ENCODE peak calls at places on chromosome 16, in six cellular contexts. P, B, G, R, Y and C are unnamed samples.
A peak's percentile ranks its signal among the peaks of the same experiment; 100 is the strongest.

GRCh38 chr16:48164907-48165715 is 9.3 kb upstream of the ABCC12 start:
- DNase-seq in P (peak; percentile 29), B (peak; percentile 59), G (peak; percentile 65), R (peak; percentile 74), Y (peak; percentile 77), C (peak; percentile 70)

GRCh38 chr16:14202697-14203096 is 131.6 kb downstream of the MRTFB start:
- DNase-seq in P (no peak), B (peak; percentile 10), G (no peak), R (no peak), Y (no peak), C (no peak)

GRCh38 chr16:79943738-79944137 is 343.2 kb upstream of the MAF start:
- DNase-seq in P (no peak), B (no peak), G (no peak), R (no peak), Y (no peak), C (no peak)

GRCh38 chr16:27638833-27639587 is 89.1 kb downstream of the KATNIP start:
- DNase-seq in P (no peak), B (no peak), G (no peak), R (no peak), Y (peak; percentile 37), C (no peak)

GRCh38 chr16:72066747-72067146 is 3.7 kb downstream of the HPR start:
- DNase-seq in P (no peak), B (peak; percentile 13), G (peak; percentile 64), R (no peak), Y (no peak), C (peak; percentile 37)

GRCh38 chr16:4733747-4734062 is 366 bp downstream of the ANKS3 start:
- DNase-seq in P (no peak), B (no peak), G (no peak), R (no peak), Y (no peak), C (no peak)

GRCh38 chr16:81096715-81097208 is 567 bp upstream of the GCSH start:
- DNase-seq in P (peak; percentile 21), B (no peak), G (no peak), R (peak; percentile 22), Y (no peak), C (peak; percentile 13)

GRCh38 chr16:57801856-57802634 is at the start of gene KIFC3:
- DNase-seq in P (peak; percentile 88), B (no peak), G (peak; percentile 72), R (peak; percentile 83), Y (peak; percentile 74), C (peak; percentile 86)

GRCh38 chr16:4888428-4889135 is 41.3 kb downstream of the UBN1 start:
- DNase-seq in P (no peak), B (no peak), G (no peak), R (no peak), Y (no peak), C (no peak)

GRCh38 chr16:46862555-46863447 is 21.4 kb upstream of the GPT2 start:
- DNase-seq in P (no peak), B (no peak), G (peak; percentile 37), R (no peak), Y (no peak), C (no peak)

GRCh38 chr16:14409563-14409962 is 220.5 kb downstream of the PARN start:
- DNase-seq in P (peak; percentile 25), B (no peak), G (peak; percentile 91), R (no peak), Y (peak; percentile 47), C (peak; percentile 52)

GRCh38 chr16:65120811-65121721 is 797 bp downstream of the CDH11 start:
- DNase-seq in P (peak; percentile 51), B (no peak), G (peak; percentile 37), R (no peak), Y (no peak), C (peak; percentile 11)

GRCh38 chr16:58384437-58385055 is 7.7 kb upstream of the GINS3 start:
- DNase-seq in P (no peak), B (no peak), G (no peak), R (no peak), Y (no peak), C (no peak)

GRCh38 chr16:54955757-54956156 is 25.1 kb downstream of the IRX5 start:
- DNase-seq in P (no peak), B (no peak), G (no peak), R (no peak), Y (no peak), C (no peak)

GRCh38 chr16:24626251-24626650 is 86.9 kb downstream of the RBBP6 start:
- DNase-seq in P (no peak), B (no peak), G (peak; percentile 67), R (no peak), Y (no peak), C (no peak)

GRCh38 chr16:67105881-67106280 is 3.9 kb upstream of the PHAF1 start:
- DNase-seq in P (no peak), B (no peak), G (no peak), R (no peak), Y (no peak), C (no peak)

GRCh38 chr16:22668318-22668717 is 145.6 kb upstream of the HS3ST2 start:
- DNase-seq in P (no peak), B (no peak), G (no peak), R (no peak), Y (no peak), C (no peak)

GRCh38 chr16:27174007-27174406 is 29.3 kb upstream of the KDM8 start:
- DNase-seq in P (no peak), B (no peak), G (no peak), R (no peak), Y (peak; percentile 27), C (no peak)

GRCh38 chr16:81586421-81586820 is 141.8 kb downstream of the CMIP start:
- DNase-seq in P (no peak), B (peak; percentile 74), G (peak; percentile 33), R (no peak), Y (no peak), C (no peak)

GRCh38 chr16:57675752-57676623 is 7.9 kb downstream of the ADGRG3 start:
- DNase-seq in P (no peak), B (no peak), G (no peak), R (no peak), Y (no peak), C (no peak)

GRCh38 chr16:11848842-11849241 is 2.5 kb downstream of the RSL1D1 start:
- DNase-seq in P (no peak), B (no peak), G (peak; percentile 77), R (no peak), Y (no peak), C (no peak)

GRCh38 chr16:89330177-89330856 is 112.8 kb downstream of the ZNF778 start:
- DNase-seq in P (no peak), B (peak; percentile 92), G (peak; percentile 52), R (peak; percentile 61), Y (no peak), C (no peak)

GRCh38 chr16:83397601-83398000 is 410.2 kb upstream of the HSBP1 start:
- DNase-seq in P (no peak), B (no peak), G (no peak), R (no peak), Y (no peak), C (no peak)

GRCh38 chr16:53069772-53070171 is 15.0 kb downstream of the CHD9 start:
- DNase-seq in P (no peak), B (no peak), G (no peak), R (no peak), Y (no peak), C (no peak)

GRCh38 chr16:53068423-53068833 is 13.6 kb downstream of the CHD9 start:
- DNase-seq in P (no peak), B (no peak), G (no peak), R (no peak), Y (peak; percentile 28), C (no peak)

GRCh38 chr16:53073053-53073452 is 18.3 kb downstream of the CHD9 start:
- DNase-seq in P (no peak), B (no peak), G (no peak), R (no peak), Y (no peak), C (no peak)

GRCh38 chr16:53067675-53068074 is 12.9 kb downstream of the CHD9 start:
- DNase-seq in P (no peak), B (no peak), G (no peak), R (no peak), Y (no peak), C (no peak)

DNA sequence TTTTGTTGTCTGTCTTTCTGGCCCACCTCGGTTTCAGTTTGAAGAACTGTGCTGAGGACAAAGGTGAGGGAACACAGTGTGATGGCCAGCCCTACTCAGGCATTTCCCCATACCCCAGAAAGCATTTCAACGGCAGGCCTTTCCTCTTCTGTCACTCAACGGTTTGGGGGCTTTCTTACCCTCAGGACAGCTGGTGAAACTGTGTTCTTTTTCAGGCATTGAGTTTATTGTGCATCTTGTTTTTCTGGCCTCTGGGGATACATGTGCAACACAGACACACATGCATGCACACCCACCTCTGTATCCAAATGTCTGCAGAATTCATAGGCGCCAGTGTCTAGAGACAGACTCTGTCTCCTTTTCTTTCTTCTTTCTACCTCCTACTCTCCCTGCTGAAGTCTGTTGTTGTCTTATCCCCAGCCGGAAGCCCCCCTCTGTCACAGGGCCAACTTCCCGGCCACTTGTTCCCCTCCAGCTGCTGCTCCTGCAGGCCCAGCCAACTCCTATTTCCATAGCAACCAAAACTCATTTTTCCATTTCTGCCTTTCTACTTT is 17.0 kb downstream of the CHD9 start:
- DNase-seq in P (peak; percentile 59), B (no peak), G (no peak), R (no peak), Y (peak; percentile 51), C (peak; percentile 54)
- H3K4me1 ChIP-seq in P (peaks cover 6% of the 10 kb centered on the region), B (no peaks in the 10 kb centered on the region), G (no peaks in the 10 kb centered on the region), R (peaks cover 3% of the 10 kb centered on the region), Y (peaks cover 6% of the 10 kb centered on the region), C (peaks cover 26% of the 10 kb centered on the region)

DNA sequence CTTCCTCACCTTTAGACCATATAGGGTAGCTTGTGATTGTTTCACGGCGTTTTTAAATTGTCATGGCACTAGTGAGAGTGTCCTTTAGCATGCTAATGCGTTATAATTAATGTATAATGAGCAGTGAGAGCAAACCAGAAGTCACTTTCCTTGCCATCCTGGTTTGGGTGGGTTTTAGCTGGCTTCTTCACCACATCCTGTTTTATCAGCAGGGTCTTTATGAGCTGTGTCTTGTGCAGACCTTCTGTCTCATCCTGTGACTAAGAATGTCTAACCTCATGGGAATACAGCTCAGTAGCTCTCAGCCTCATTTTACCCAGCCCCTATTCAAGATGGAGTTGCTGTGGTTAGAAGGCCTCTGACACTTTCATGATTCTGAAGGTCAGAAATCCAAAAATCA is 370.9 kb upstream of the RBFOX1 start:
- DNase-seq in P (no peak), B (no peak), G (no peak), R (no peak), Y (no peak), C (no peak)
- TF ChIP-seq POLR2A in P (no peak), B (no peak), G (no peak), R (no peak), Y (no peak), C (no peak)

GRCh38 chr16:69706256-69706974 is 19.9 kb downstream of the NQO1 start:
- DNase-seq in P (no peak), B (no peak), G (no peak), R (no peak), Y (no peak), C (no peak)
- H3K4me1 ChIP-seq in P (no peaks in the 10 kb centered on the region), B (peaks cover 34% of the 10 kb centered on the region), G (peaks cover 6% of the 10 kb centered on the region), R (peaks cover 41% of the 10 kb centered on the region), Y (peaks cover 3% of the 10 kb centered on the region), C (no peaks in the 10 kb centered on the region)

DNA sequence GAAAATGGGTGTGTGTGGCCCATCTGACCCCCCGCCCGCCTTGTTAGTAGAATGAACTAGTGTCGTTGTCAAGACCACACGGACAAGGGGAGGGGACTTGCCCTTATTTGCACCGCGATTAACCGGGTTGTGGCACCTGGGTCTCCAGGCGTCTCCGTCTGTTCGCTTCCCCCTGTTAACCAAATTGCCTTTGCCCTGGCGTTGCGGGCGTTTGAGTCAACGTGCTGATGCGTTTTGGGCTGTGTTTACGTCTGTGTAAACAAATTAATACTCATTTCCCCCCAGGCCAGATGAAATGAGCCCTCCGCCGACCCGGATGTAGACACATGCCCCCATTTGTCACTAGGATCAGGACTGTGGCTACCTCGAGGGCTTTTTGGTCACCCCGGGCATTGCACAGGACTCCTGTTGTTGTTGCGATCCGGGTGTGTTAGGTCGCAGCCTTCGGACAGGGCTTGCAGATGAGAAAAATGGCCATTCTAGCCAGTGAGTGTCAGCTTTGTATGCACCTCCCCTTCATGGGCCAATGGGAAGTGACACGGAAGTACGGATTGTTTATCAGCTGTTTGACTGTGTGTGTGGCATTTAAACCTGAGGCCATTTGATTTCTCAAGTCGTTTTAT is 906 bp downstream of the RBL2 start:
- DNase-seq in P (peak; percentile 74), B (peak; percentile 81), G (peak; percentile 89), R (peak; percentile 83), Y (peak; percentile 79), C (peak; percentile 87)
- TF ChIP-seq POLR2A in P (peak; percentile 55), B (no peak), G (no peak), R (peak; percentile 96), Y (peak; percentile 80), C (no peak)